ENCODE peak calls at places on chromosomes 5 and 9, in six cellular contexts. B is tibial nerve, F is neural progenitor cell, G is thoracic aorta, M is fibroblast of lung, W is bronchial epithelial cell. T is an unnamed sample.

GRCh38 chr9:119185298-119185697 is 183.9 kb downstream of the BRINP1 start:
- DNase-seq in W (no peak), B (no peak), G (no peak), M (no peak), F (no peak), T (no peak)

GRCh38 chr9:117414220-117414905 is 494 bp downstream of the ASTN2 start:
- DNase-seq in W (no peak), G (no peak), B (no peak), F (peak), M (no peak), T (peak)

GRCh38 chr9:103731541-103731940 is 362.6 kb upstream of the SMC2 start:
- DNase-seq in M (no peak), W (no peak), F (no peak), G (no peak), B (no peak), T (no peak)

GRCh38 chr5:176152191-176152932 is 85.9 kb upstream of the SIMC1 start:
- DNase-seq in F (peak), B (no peak), M (no peak), W (no peak), G (no peak), T (no peak)

GRCh38 chr9:4879098-4879497 is 86.4 kb downstream of the RCL1 start:
- DNase-seq in B (no peak), W (no peak), F (no peak), M (no peak), G (no peak), T (no peak)

GRCh38 chr5:83488271-83488670 is 16.7 kb downstream of the VCAN start:
- DNase-seq in B (no peak), G (no peak), W (no peak), F (peak), M (peak), T (no peak)

GRCh38 chr5:112417931-112418358 is 1.1 kb downstream of the EPB41L4A start:
- DNase-seq in B (no peak), W (peak), F (peak), M (no peak), G (peak), T (peak)

GRCh38 chr5:39160576-39161213 is 58.7 kb downstream of the FYB1 start:
- DNase-seq in W (no peak), B (no peak), M (no peak), F (no peak), G (no peak), T (no peak)

GRCh38 chr5:143315214-143315613 is 88.3 kb downstream of the NR3C1 start:
- DNase-seq in F (no peak), M (no peak), G (no peak), B (no peak), W (no peak), T (no peak)

GRCh38 chr9:128937310-128938165 is 9.9 kb downstream of the DOLK start:
- DNase-seq in F (no peak), B (no peak), W (peak), M (no peak), G (no peak), T (no peak)

GRCh38 chr5:56900858-56901578 is 8.4 kb upstream of the SETD9 start:
- DNase-seq in F (peak), B (peak), G (no peak), W (peak), M (peak), T (peak)

GRCh38 chr5:77876862-77877502 is 100.8 kb upstream of the TBCA start:
- DNase-seq in F (no peak), G (no peak), W (no peak), M (peak), B (no peak), T (no peak)

GRCh38 chr5:54514841-54515432 is 2.6 kb upstream of the SNX18 start:
- DNase-seq in B (no peak), M (peak), F (no peak), G (no peak), W (no peak), T (no peak)

GRCh38 chr5:139688712-139689413 is 40.7 kb downstream of the CXXC5 start:
- DNase-seq in F (no peak), M (no peak), B (no peak), G (no peak), W (no peak), T (no peak)

GRCh38 chr9:14423816-14424261 is 109.9 kb upstream of the NFIB start:
- DNase-seq in M (peak), W (peak), F (no peak), B (no peak), G (no peak), T (no peak)

GRCh38 chr5:66814146-66814991 is 218.2 kb downstream of the MAST4 start:
- DNase-seq in G (no peak), F (peak), M (peak), W (peak), B (peak), T (peak)

GRCh38 chr9:90368241-90368640 is 274.4 kb downstream of the DIRAS2 start:
- DNase-seq in M (no peak), G (no peak), B (no peak), F (no peak), W (no peak), T (no peak)

GRCh38 chr9:6944896-6945295 is 187.1 kb downstream of the KDM4C start:
- DNase-seq in B (no peak), M (no peak), F (no peak), G (no peak), W (peak), T (no peak)

GRCh38 chr5:128109766-128110165 is 26.2 kb downstream of the SLC12A2 start:
- DNase-seq in F (no peak), M (no peak), W (no peak), G (no peak), B (no peak), T (no peak)

GRCh38 chr5:61450880-61451279 is 118.8 kb downstream of the ZSWIM6 start:
- DNase-seq in G (no peak), B (no peak), M (peak), F (no peak), W (peak), T (no peak)

GRCh38 chr9:96688215-96688614 is 33.1 kb upstream of the PRXL2C start:
- DNase-seq in M (no peak), F (no peak), B (no peak), W (no peak), G (no peak), T (no peak)
- H3K4me3 ChIP-seq in M (no peak), F (no peak), B (no peak), W (no peak), G (no peak), T (no peak)

GRCh38 chr9:37180138-37180537 is 59.8 kb downstream of the ZCCHC7 start:
- DNase-seq in W (no peak), B (no peak), M (no peak), F (no peak), G (no peak), T (no peak)
- TF ChIP-seq CTCF in W (no peak), B (no peak), M (no peak), F (peak), G (no peak), T (no peak)

DNA sequence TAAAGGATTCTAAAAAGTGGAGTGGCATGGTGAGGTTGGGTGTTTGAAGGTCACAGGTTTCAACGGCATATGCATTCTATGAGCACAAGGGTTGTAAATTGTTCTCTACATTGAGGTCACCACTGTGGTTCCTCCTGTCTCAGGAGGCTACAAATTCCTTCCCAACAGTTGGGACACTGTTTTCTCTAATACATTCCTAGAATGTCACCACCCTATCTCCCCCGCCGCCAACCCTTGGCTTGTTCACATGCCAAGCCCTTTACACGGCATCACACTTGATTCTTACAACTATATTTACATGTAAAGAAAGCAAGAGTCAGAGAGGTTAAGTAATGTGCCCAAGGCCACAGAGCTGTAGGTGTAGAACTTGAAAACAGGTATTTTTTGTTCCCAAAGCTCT is 315.1 kb downstream of the RAB3C start:
- DNase-seq in M (no peak), F (no peak), B (no peak), W (no peak), G (no peak), T (no peak)
- H3K4me3 ChIP-seq in M (no peak), F (no peak), B (no peak), W (no peak), G (no peak), T (no peak)

GRCh38 chr5:132221781-132222648 is 5.6 kb downstream of the P4HA2 start:
- DNase-seq in B (peak), M (peak), G (peak), W (peak), F (no peak), T (no peak)
- TF ChIP-seq CTCF in B (peak), M (peak), G (peak), W (no peak), F (no peak), T (no peak)

DNA sequence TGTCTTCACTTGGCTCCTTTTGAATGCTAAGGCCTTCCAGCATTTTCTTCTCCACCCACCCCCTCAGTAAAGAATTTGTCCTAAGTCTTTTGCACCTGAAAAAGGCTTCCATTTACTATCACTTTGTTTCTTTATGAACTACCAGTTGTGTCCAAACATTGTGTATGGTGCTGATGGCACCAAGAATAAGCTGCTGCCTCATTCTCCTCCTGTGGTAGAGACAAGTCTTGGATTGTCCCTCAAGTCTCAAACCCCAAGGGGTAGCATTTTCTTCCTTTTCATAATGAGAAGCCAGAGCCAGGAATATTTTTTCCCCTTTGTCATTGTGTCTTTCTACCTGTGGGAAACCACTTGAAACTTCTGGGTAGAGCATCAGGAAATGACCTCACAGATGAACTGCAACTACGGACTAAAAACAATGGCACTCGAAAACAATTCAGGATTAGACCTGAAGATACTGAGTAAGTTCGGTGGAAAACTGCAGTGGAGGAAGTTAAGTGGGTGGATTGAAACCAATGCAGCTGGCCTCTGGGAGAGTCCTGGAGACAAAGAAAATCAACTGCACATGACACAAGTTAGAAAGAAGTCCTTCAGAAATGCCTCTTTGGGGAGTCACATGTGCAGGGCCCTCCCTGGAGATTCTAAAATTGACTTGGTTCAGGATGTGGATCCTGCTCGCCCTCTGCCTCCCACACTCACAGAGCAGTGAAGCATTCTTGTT is 80.5 kb downstream of the SH3RF2 start:
- DNase-seq in F (no peak), G (no peak), W (peak), B (no peak), M (no peak), T (no peak)
- H3K4me3 ChIP-seq in F (no peak), G (no peak), W (no peak), B (no peak), M (no peak), T (no peak)

GRCh38 chr5:141677415-141677814 is 4.6 kb downstream of the ARAP3 start:
- DNase-seq in F (peak), W (no peak), B (no peak), G (no peak), M (no peak), T (no peak)
- TF ChIP-seq CTCF in F (peak), W (no peak), B (no peak), G (no peak), M (no peak), T (peak)

GRCh38 chr9:71333311-71333710 is 211.9 kb upstream of the TRPM3 start:
- DNase-seq in F (no peak), W (no peak), G (no peak), B (no peak), M (no peak), T (no peak)
- H3K4me3 ChIP-seq in F (no peak), W (no peak), G (no peak), B (no peak), M (no peak), T (no peak)

DNA sequence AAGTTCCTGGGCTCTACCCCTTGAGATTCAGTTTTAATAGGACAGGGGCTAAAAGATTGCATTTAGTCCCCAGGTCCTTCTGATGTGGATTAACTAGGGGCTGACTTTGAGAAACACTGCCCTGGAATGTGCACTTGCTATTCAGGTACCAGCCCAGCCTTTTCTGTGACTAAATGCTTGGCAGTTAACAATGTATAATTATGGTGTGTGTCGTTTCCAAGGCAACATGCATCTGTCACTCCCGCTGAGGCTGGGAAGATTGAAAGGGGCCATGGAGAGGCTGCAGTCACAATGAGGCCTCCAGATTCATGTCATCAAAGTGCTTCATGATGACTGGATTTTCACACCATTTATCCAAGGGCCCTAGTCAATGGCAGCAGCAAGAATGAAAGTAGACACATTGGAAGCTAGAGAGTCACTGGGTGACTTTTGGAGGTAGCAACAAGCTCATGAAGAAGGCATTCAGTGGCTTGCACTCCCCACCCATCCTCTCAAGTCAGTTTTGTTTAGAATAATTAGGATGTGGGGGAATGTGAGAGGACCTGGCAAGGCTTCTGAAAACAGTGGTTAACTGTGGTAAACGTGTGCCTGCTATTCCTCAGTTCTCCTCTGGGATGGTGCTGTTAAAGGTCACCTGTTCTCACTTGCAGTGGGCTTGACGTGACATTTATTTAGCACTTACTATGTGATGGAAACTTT is 28.3 kb downstream of the RAI14 start:
- DNase-seq in B (no peak), W (peak), G (peak), M (peak), F (peak), T (no peak)
- TF ChIP-seq CTCF in B (no peak), W (peak), G (no peak), M (no peak), F (no peak), T (no peak)

GRCh38 chr5:108727154-108727638 is 20.5 kb upstream of the FER start:
- DNase-seq in G (no peak), B (peak), F (peak), W (peak), M (peak), T (no peak)

GRCh38 chr5:108728566-108729305 is 19.0 kb upstream of the FER start:
- DNase-seq in B (no peak), W (peak), G (no peak), M (peak), F (no peak), T (peak)

GRCh38 chr5:108727639-108728565 is 19.8 kb upstream of the FER start:
- DNase-seq in M (peak), F (peak), W (peak), G (peak), B (peak), T (peak)

GRCh38 chr5:108730617-108731340 is 16.9 kb upstream of the FER start:
- DNase-seq in G (no peak), F (no peak), W (no peak), M (no peak), B (no peak), T (peak)

DNA sequence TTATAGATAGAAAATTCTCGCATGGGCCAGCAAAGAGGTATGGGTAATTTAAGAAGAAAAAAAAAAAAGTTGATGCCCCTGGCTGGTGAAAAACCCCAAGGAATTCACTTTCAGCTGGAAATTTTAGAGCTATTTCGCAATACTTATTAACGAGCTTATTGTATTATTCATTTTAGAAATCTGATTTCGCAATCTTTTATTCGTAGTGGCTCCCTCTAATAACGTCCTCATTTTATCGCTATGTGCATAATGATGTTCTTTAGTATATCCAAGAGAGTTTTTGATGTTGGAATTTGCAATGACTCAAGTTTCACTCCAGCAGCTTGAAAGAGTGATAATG is 18.4 kb upstream of the FER start:
- DNase-seq in G (no peak), B (no peak), F (no peak), M (peak), W (peak), T (no peak)
- H3K4me3 ChIP-seq in G (no peak), B (peak), F (no peak), M (peak), W (no peak), T (peak)